ENCODE peak calls at places on chromosome 16, in seven cellular contexts. T is K562, W is GM12892, X is SK-N-SH, A is HepG2, M is GM12891, G is H1. K is an unnamed sample.

GRCh38 chr16:48542966-48543365 is 67.0 kb downstream of the N4BP1 start:
- DNase-seq in T (no peak), W (no peak), X (no peak), A (no peak), M (no peak), G (no peak), K (no peak)

GRCh38 chr16:54277845-54278703 is 8.5 kb downstream of the IRX3 start:
- DNase-seq in T (no peak), W (no peak), X (peak), A (no peak), M (no peak), G (no peak), K (no peak)

GRCh38 chr16:47716571-47716970 is 255.4 kb downstream of the PHKB start:
- DNase-seq in T (no peak), W (no peak), X (no peak), A (no peak), M (no peak), G (no peak), K (no peak)

GRCh38 chr16:2150418-2151187 is 2.2 kb downstream of the RAB26 start:
- DNase-seq in T (peak), W (no peak), X (peak), A (peak), M (no peak), G (peak), K (no peak)

GRCh38 chr16:68005786-68006286 is 6.6 kb upstream of the DPEP2 start:
- DNase-seq in T (no peak), W (no peak), X (no peak), A (no peak), M (no peak), G (no peak), K (no peak)

GRCh38 chr16:12083625-12084024 is 107.1 kb downstream of the SNX29 start:
- DNase-seq in T (no peak), W (no peak), X (no peak), A (no peak), M (no peak), G (no peak), K (no peak)

GRCh38 chr16:75019586-75019985 is 20.8 kb downstream of the ZNRF1 start:
- DNase-seq in T (no peak), W (no peak), X (no peak), A (no peak), M (no peak), G (no peak), K (no peak)

GRCh38 chr16:66264311-66265105 is 102.0 kb upstream of the CDH5 start:
- DNase-seq in T (no peak), W (no peak), X (no peak), A (no peak), M (no peak), G (no peak), K (no peak)

GRCh38 chr16:166375-167116 is 768 bp downstream of the HBM start:
- DNase-seq in T (no peak), W (no peak), X (no peak), A (no peak), M (no peak), G (no peak), K (no peak)

DNA sequence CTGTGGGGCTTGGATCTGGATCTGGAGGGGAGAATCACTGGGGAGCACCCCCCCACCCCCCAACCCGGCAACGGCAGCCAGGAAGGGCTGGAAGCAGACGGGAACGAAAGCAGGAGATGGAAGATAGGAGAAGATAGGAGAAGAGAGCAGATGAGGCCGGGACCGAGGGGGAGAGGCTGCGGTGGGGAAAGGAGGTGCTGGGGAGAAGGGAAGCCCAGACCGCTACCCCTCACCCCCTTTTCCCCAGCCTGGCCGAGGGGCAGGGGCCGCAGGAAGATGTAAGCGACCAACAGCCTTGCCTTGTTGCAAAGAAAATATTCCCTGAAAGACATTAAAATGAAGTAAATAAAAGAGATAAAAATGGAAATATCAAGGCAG is 26.8 kb upstream of the CBFA2T3 start:
- DNase-seq in T (peak), W (no peak), X (peak), A (no peak), M (no peak), G (no peak), K (no peak)
- TF ChIP-seq TAF1 in T (no peak), W (no peak), X (no peak), A (no peak), M (no peak), G (no peak), K (no peak)

GRCh38 chr16:84414789-84415326 is 46.5 kb downstream of the ATP2C2 start:
- DNase-seq in T (no peak), W (no peak), X (no peak), A (peak), M (no peak), G (no peak), K (no peak)

GRCh38 chr16:84411768-84412167 is 43.4 kb downstream of the ATP2C2 start:
- DNase-seq in T (no peak), W (no peak), X (no peak), A (no peak), M (no peak), G (no peak), K (no peak)

GRCh38 chr16:84412262-84412661 is 43.9 kb downstream of the ATP2C2 start:
- DNase-seq in T (no peak), W (no peak), X (no peak), A (no peak), M (no peak), G (no peak), K (no peak)

GRCh38 chr16:84410361-84411138 is 42.2 kb downstream of the ATP2C2 start:
- DNase-seq in T (no peak), W (no peak), X (no peak), A (no peak), M (no peak), G (no peak), K (no peak)

GRCh38 chr16:84413605-84414004 is 45.3 kb downstream of the ATP2C2 start:
- DNase-seq in T (no peak), W (no peak), X (no peak), A (no peak), M (no peak), G (no peak), K (no peak)
- TF ChIP-seq TAF1 in T (no peak), W (no peak), X (no peak), A (no peak), M (no peak), G (no peak), K (no peak)

DNA sequence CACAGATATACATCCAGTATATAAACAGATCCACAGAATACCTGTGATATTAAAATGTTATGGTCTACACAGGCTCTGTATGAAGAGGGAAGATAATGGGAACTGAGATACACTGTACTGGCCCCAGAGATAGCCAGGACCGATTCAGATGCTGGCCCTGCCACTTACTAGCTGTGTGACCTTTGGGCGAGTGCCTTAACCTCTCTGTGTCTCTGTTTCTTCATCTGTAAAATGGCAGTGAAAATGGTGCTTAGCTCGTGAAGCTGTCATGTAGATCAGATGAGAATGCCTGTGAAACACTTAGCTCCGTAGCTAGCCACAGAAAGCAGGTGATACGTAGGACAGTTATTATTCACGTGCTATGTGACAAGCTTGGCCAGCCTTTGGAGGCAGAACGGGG is 22.2 kb downstream of the NKD1 start:
- DNase-seq in T (no peak), W (no peak), X (no peak), A (no peak), M (no peak), G (no peak), K (no peak)
- TF ChIP-seq TAF1 in T (no peak), W (no peak), X (no peak), A (no peak), M (no peak), G (no peak), K (no peak)

GRCh38 chr16:84119368-84119767 is 2.6 kb upstream of the MBTPS1 start:
- DNase-seq in T (no peak), W (no peak), X (no peak), A (no peak), M (no peak), G (no peak), K (no peak)

GRCh38 chr16:84117482-84117843 is 721 bp upstream of the MBTPS1 start:
- DNase-seq in T (peak), W (no peak), X (peak), A (no peak), M (peak), G (no peak), K (no peak)

GRCh38 chr16:84116720-84117481 is at the start of gene MBTPS1:
- DNase-seq in T (peak), W (peak), X (peak), A (peak), M (peak), G (peak), K (peak)

GRCh38 chr16:84120023-84120422 is 3.3 kb upstream of the MBTPS1 start:
- DNase-seq in T (no peak), W (no peak), X (no peak), A (no peak), M (no peak), G (no peak), K (no peak)

GRCh38 chr16:84115919-84116719 is 623 bp downstream of the MBTPS1 start:
- DNase-seq in T (peak), W (peak), X (no peak), A (peak), M (peak), G (no peak), K (no peak)
- TF ChIP-seq TAF1 in T (peak), W (no peak), X (no peak), A (no peak), M (no peak), G (no peak), K (no peak)

DNA sequence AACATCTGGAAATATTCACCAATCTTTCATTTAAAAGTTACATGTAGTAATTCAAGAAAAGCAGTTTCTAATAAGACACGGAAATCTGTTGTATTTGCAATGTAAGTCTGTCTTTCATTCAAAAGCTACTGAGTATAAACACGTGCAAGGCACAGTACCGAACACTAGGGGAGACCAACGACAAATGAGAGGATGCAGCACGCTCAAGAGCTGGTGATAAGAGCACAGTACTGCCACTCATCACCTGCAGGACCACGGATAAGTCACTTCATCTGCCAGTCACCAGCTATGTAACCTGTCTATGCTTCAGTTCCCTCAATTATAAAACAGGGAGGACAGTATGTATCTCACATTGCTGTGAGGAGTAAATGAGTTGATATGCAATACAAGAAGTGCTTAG is 67.1 kb downstream of the CLEC18A start:
- DNase-seq in T (peak), W (peak), X (peak), A (peak), M (no peak), G (no peak), K (peak)
- TF ChIP-seq TAF1 in T (no peak), W (no peak), X (no peak), A (no peak), M (no peak), G (no peak), K (no peak)

DNA sequence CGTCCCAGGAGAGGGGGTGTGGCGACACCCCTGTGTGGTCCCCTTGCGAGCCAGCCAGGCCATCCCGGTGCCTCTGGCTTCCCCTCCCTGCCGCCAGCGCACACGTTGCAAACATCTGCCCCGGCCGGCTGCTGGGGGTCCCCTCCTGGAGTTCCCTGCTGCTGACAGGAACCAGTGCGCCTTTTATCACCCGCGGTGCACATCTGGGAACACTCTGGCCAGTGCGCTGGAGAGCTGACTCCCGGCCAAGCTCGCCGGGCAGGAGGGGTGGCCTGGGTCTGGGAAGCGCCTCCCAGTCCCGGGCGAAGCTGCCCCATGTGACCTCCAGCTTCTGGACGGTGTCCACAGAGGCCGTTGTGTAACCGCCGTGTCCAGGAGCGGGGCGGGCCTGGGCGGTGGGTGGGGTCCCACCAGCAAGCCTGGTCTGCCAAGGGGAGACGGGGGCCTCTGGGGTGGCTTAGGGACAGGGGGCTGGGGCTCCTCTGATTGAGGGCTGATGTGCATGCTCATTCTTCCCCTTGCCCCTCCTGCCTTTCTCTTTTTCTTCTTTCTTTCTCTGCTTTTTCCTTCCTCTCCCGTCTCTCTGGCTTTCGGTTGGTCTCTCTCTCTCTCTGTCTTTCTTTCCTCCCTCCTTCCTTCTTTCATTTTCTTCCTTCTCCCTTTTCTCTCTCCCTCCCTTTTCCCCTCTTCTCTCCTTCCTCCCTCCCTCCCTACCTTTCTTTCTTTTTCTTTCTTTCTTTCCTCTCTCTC is 25.2 kb upstream of the CIBAR2 start:
- DNase-seq in T (no peak), W (no peak), X (peak), A (peak), M (no peak), G (no peak), K (no peak)
- TF ChIP-seq TAF1 in T (no peak), W (no peak), X (no peak), A (peak), M (no peak), G (no peak), K (no peak)

DNA sequence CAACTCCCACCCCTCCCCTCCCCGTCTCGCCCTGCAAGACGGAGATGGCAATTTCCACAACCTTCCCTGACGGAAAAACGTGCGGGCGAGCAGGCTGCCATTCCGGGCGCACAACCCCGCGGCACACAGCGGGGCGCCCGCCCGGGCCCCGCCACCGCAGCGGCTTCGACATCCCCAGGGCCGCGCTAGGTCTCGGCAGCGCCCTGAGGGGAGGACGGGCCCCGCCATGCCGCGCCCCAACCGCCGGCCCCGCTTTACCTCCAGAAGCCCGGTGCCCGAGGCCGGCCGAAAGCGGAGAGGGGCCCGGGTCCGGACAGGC is 547 bp downstream of the CDIP1 start:
- DNase-seq in T (no peak), W (no peak), X (no peak), A (no peak), M (no peak), G (no peak), K (no peak)
- TF ChIP-seq TAF1 in T (no peak), W (no peak), X (no peak), A (no peak), M (no peak), G (no peak), K (no peak)

GRCh38 chr16:30731411-30731810 is 16.8 kb upstream of the PHKG2 start:
- DNase-seq in T (no peak), W (no peak), X (no peak), A (no peak), M (no peak), G (no peak), K (no peak)
- TF ChIP-seq TAF1 in T (no peak), W (no peak), X (no peak), A (no peak), M (no peak), G (no peak), K (no peak)